ENCODE peak calls at places on chromosomes 2 and 18, in ten cellular contexts. One of them, this sample, is unnamed.

GRCh38 chr2:39128919-39129391 is 8.1 kb upstream of the SOS1 start:
- DNase-seq in A549: no peak
- DNase-seq in thyroid gland: no peak
- DNase-seq in suprapubic skin: no peak
- DNase-seq in sigmoid colon: no peak
- DNase-seq in HCT116: no peak
- DNase-seq in esophagus squamous epithelium: no peak
- DNase-seq in lower leg skin: no peak
- DNase-seq in uterus: no peak
- DNase-seq in heart left ventricle: no peak
- DNase-seq in this sample: no peak

GRCh38 chr2:196399736-196400691 is 228.6 kb upstream of the STK17B start:
- DNase-seq in A549: peak; percentile 76
- DNase-seq in thyroid gland: no peak
- DNase-seq in suprapubic skin: no peak
- DNase-seq in sigmoid colon: no peak
- DNase-seq in HCT116: peak; percentile 40
- DNase-seq in esophagus squamous epithelium: no peak
- DNase-seq in lower leg skin: no peak
- DNase-seq in uterus: no peak
- DNase-seq in heart left ventricle: no peak
- DNase-seq in this sample: peak; percentile 42

GRCh38 chr2:62071126-62071598 is 124.8 kb upstream of the B3GNT2 start:
- DNase-seq in A549: no peak
- DNase-seq in thyroid gland: no peak
- DNase-seq in suprapubic skin: no peak
- DNase-seq in sigmoid colon: no peak
- DNase-seq in HCT116: no peak
- DNase-seq in esophagus squamous epithelium: no peak
- DNase-seq in lower leg skin: no peak
- DNase-seq in uterus: no peak
- DNase-seq in heart left ventricle: no peak
- DNase-seq in this sample: no peak

GRCh38 chr2:206442854-206443734 is at the start of gene ADAM23:
- DNase-seq in A549: peak; percentile 54
- DNase-seq in thyroid gland: peak; percentile 5
- DNase-seq in suprapubic skin: no peak
- DNase-seq in sigmoid colon: no peak
- DNase-seq in HCT116: no peak
- DNase-seq in esophagus squamous epithelium: no peak
- DNase-seq in lower leg skin: no peak
- DNase-seq in uterus: peak; percentile 63
- DNase-seq in heart left ventricle: peak; percentile 75
- DNase-seq in this sample: peak; percentile 73

GRCh38 chr18:26868968-26869586 is 3.6 kb upstream of the AQP4 start:
- DNase-seq in A549: no peak
- DNase-seq in thyroid gland: no peak
- DNase-seq in suprapubic skin: no peak
- DNase-seq in sigmoid colon: no peak
- DNase-seq in HCT116: no peak
- DNase-seq in esophagus squamous epithelium: no peak
- DNase-seq in lower leg skin: no peak
- DNase-seq in uterus: no peak
- DNase-seq in heart left ventricle: no peak
- DNase-seq in this sample: no peak

GRCh38 chr18:62177271-62177670 is 9.6 kb downstream of the PIGN start:
- DNase-seq in A549: no peak
- DNase-seq in thyroid gland: no peak
- DNase-seq in suprapubic skin: no peak
- DNase-seq in sigmoid colon: no peak
- DNase-seq in HCT116: no peak
- DNase-seq in esophagus squamous epithelium: no peak
- DNase-seq in lower leg skin: no peak
- DNase-seq in uterus: no peak
- DNase-seq in heart left ventricle: no peak
- DNase-seq in this sample: no peak

GRCh38 chr18:24602156-24602555 is 141.7 kb downstream of the HRH4 start:
- DNase-seq in A549: no peak
- DNase-seq in thyroid gland: no peak
- DNase-seq in suprapubic skin: no peak
- DNase-seq in sigmoid colon: no peak
- DNase-seq in HCT116: no peak
- DNase-seq in esophagus squamous epithelium: no peak
- DNase-seq in lower leg skin: no peak
- DNase-seq in uterus: no peak
- DNase-seq in heart left ventricle: no peak
- DNase-seq in this sample: no peak

GRCh38 chr2:130975729-130976128 is 117.5 kb downstream of the FAM168B start:
- DNase-seq in A549: no peak
- DNase-seq in thyroid gland: no peak
- DNase-seq in suprapubic skin: no peak
- DNase-seq in sigmoid colon: no peak
- DNase-seq in HCT116: no peak
- DNase-seq in esophagus squamous epithelium: no peak
- DNase-seq in lower leg skin: no peak
- DNase-seq in uterus: no peak
- DNase-seq in heart left ventricle: no peak
- DNase-seq in this sample: no peak

GRCh38 chr2:14342313-14342712 is 290.2 kb upstream of the LRATD1 start:
- DNase-seq in A549: no peak
- DNase-seq in thyroid gland: no peak
- DNase-seq in suprapubic skin: no peak
- DNase-seq in sigmoid colon: no peak
- DNase-seq in HCT116: no peak
- DNase-seq in esophagus squamous epithelium: no peak
- DNase-seq in lower leg skin: no peak
- DNase-seq in uterus: no peak
- DNase-seq in heart left ventricle: no peak
- DNase-seq in this sample: no peak

GRCh38 chr2:20212459-20212870 is 12.5 kb downstream of the SDC1 start:
- DNase-seq in A549: no peak
- DNase-seq in thyroid gland: no peak
- DNase-seq in suprapubic skin: no peak
- DNase-seq in sigmoid colon: no peak
- DNase-seq in HCT116: no peak
- DNase-seq in esophagus squamous epithelium: no peak
- DNase-seq in lower leg skin: no peak
- DNase-seq in uterus: no peak
- DNase-seq in heart left ventricle: no peak
- DNase-seq in this sample: no peak

GRCh38 chr2:38532366-38532765 is 70.4 kb downstream of the HNRNPLL start:
- DNase-seq in A549: no peak
- DNase-seq in thyroid gland: no peak
- DNase-seq in suprapubic skin: no peak
- DNase-seq in sigmoid colon: no peak
- DNase-seq in HCT116: no peak
- DNase-seq in esophagus squamous epithelium: no peak
- DNase-seq in lower leg skin: no peak
- DNase-seq in uterus: no peak
- DNase-seq in heart left ventricle: no peak
- DNase-seq in this sample: no peak

GRCh38 chr2:100881629-100882028 is 61.7 kb downstream of the NPAS2 start:
- DNase-seq in A549: no peak
- DNase-seq in thyroid gland: no peak
- DNase-seq in suprapubic skin: no peak
- DNase-seq in sigmoid colon: no peak
- DNase-seq in HCT116: no peak
- DNase-seq in esophagus squamous epithelium: no peak
- DNase-seq in lower leg skin: peak; percentile 50
- DNase-seq in uterus: no peak
- DNase-seq in heart left ventricle: no peak
- DNase-seq in this sample: no peak

GRCh38 chr2:100884145-100884621 is 64.2 kb downstream of the NPAS2 start:
- DNase-seq in A549: no peak
- DNase-seq in thyroid gland: no peak
- DNase-seq in suprapubic skin: no peak
- DNase-seq in sigmoid colon: no peak
- DNase-seq in HCT116: no peak
- DNase-seq in esophagus squamous epithelium: no peak
- DNase-seq in lower leg skin: no peak
- DNase-seq in uterus: no peak
- DNase-seq in heart left ventricle: no peak
- DNase-seq in this sample: no peak

GRCh38 chr2:100880730-100881129 is 60.8 kb downstream of the NPAS2 start:
- DNase-seq in A549: no peak
- DNase-seq in thyroid gland: no peak
- DNase-seq in suprapubic skin: no peak
- DNase-seq in sigmoid colon: no peak
- DNase-seq in HCT116: no peak
- DNase-seq in esophagus squamous epithelium: no peak
- DNase-seq in lower leg skin: peak; percentile 74
- DNase-seq in uterus: no peak
- DNase-seq in heart left ventricle: no peak
- DNase-seq in this sample: no peak

GRCh38 chr2:100886054-100886453 is 66.1 kb downstream of the NPAS2 start:
- DNase-seq in A549: no peak
- DNase-seq in thyroid gland: no peak
- DNase-seq in suprapubic skin: no peak
- DNase-seq in sigmoid colon: no peak
- DNase-seq in HCT116: no peak
- DNase-seq in esophagus squamous epithelium: no peak
- DNase-seq in lower leg skin: peak; percentile 23
- DNase-seq in uterus: no peak
- DNase-seq in heart left ventricle: no peak
- DNase-seq in this sample: no peak

DNA sequence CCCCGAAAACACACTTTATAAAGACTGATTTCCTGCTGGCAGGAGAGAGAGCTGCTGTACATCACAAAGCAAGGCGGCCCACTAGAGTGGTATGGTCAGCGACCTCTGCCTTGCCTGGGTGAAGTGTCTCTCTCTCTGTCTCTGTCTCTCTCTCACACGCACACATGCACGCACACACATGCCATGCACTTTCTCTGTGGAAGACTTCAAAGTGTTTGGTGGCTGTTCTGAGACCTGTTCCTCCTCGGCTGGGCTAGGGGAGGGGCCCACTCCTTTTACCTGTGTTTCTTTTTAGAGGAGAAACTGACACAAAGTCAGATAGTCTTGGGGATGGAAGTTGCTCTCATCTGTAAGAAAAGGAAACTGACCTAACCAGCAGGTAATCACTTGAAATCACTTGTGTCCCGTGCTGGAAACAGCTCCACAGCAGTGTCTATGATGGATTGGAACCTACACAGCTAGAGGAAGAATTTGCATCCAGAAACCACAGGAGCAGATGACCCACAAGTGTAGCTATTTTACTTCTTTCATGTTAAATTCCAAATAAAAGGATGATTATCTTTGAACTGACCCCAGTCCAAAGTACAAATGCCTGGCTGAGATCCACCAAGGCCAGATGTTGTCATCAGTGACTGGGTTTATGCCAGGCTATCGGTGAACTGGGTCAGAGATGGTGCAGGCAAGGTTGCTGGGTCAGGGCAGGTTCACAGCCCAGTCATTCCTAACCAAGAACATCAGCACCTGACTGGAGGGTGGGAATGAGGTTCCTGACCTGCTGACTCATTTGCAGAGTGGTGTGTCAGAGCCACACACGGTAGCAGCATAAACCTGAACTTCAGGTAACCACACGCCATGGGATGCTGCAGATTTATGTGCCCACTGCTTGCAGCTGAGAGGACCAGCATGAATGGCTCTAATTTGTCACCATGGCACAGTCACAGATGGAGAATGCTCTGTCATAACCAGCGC is 63.0 kb downstream of the NPAS2 start:
- DNase-seq in A549: peak; percentile 68
- DNase-seq in thyroid gland: peak; percentile 21
- DNase-seq in suprapubic skin: no peak
- DNase-seq in sigmoid colon: no peak
- DNase-seq in HCT116: peak; percentile 51
- DNase-seq in esophagus squamous epithelium: no peak
- DNase-seq in lower leg skin: peak; percentile 71
- DNase-seq in uterus: no peak
- DNase-seq in heart left ventricle: no peak
- DNase-seq in this sample: no peak
- TF ChIP-seq POLR2A in A549: no peak
- TF ChIP-seq POLR2A in thyroid gland: no peak
- TF ChIP-seq POLR2A in suprapubic skin: no peak
- TF ChIP-seq POLR2A in sigmoid colon: no peak
- TF ChIP-seq POLR2A in HCT116: no peak
- TF ChIP-seq POLR2A in esophagus squamous epithelium: no peak
- TF ChIP-seq POLR2A in lower leg skin: no peak
- TF ChIP-seq POLR2A in uterus: no peak
- TF ChIP-seq POLR2A in heart left ventricle: no peak
- TF ChIP-seq POLR2A in this sample: no peak

DNA sequence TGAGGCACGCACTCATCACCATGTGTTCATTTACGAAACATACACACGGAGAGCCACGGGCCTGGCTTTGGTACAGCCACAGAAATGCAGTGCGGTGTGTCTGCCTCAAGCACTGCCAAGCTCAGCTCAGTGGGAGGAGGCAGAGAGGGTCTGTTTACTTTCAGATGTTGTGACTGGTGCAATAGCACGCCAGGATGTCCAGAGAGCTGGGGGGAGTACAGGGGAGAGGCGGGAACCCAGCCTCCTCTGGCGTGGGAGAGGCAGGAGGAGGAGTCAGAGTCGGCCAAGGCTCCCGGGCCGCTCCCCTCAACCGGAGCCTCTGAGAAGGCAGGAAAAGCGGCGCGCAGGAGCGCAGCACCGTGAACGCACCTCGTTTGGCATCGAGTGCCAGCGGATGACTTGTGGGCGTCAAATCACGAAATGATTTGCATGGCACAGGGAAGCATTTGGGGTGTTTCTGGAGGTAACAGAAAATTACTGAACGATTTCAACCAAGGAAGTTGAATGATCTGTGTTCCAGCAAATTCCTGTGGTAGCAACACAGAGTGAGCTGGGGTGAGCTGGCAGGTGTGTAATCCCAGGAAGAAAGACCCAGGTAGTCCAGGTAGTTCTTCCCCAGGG is 143.0 kb downstream of the ZNF516 start:
- DNase-seq in A549: peak; percentile 24
- DNase-seq in thyroid gland: peak; percentile 72
- DNase-seq in suprapubic skin: no peak
- DNase-seq in sigmoid colon: peak; percentile 98
- DNase-seq in HCT116: no peak
- DNase-seq in esophagus squamous epithelium: no peak
- DNase-seq in lower leg skin: peak; percentile 90
- DNase-seq in uterus: peak; percentile 92
- DNase-seq in heart left ventricle: peak; percentile 71
- DNase-seq in this sample: no peak
- TF ChIP-seq POLR2A in A549: no peak
- TF ChIP-seq POLR2A in thyroid gland: no peak
- TF ChIP-seq POLR2A in suprapubic skin: no peak
- TF ChIP-seq POLR2A in sigmoid colon: peak; percentile 34
- TF ChIP-seq POLR2A in HCT116: no peak
- TF ChIP-seq POLR2A in esophagus squamous epithelium: no peak
- TF ChIP-seq POLR2A in lower leg skin: no peak
- TF ChIP-seq POLR2A in uterus: peak; percentile 8
- TF ChIP-seq POLR2A in heart left ventricle: no peak
- TF ChIP-seq POLR2A in this sample: no peak

GRCh38 chr18:9707381-9708056 is 582 bp upstream of the RAB31 start:
- DNase-seq in A549: no peak
- DNase-seq in thyroid gland: no peak
- DNase-seq in suprapubic skin: peak; percentile 29
- DNase-seq in sigmoid colon: peak; percentile 78
- DNase-seq in HCT116: no peak
- DNase-seq in esophagus squamous epithelium: no peak
- DNase-seq in lower leg skin: peak; percentile 86
- DNase-seq in uterus: peak; percentile 45
- DNase-seq in heart left ventricle: no peak
- DNase-seq in this sample: no peak
- TF ChIP-seq POLR2A in A549: no peak
- TF ChIP-seq POLR2A in thyroid gland: no peak
- TF ChIP-seq POLR2A in suprapubic skin: no peak
- TF ChIP-seq POLR2A in sigmoid colon: peak; percentile 78
- TF ChIP-seq POLR2A in HCT116: no peak
- TF ChIP-seq POLR2A in esophagus squamous epithelium: no peak
- TF ChIP-seq POLR2A in lower leg skin: no peak
- TF ChIP-seq POLR2A in uterus: no peak
- TF ChIP-seq POLR2A in heart left ventricle: no peak
- TF ChIP-seq POLR2A in this sample: no peak

GRCh38 chr2:43081131-43081745 is 145.2 kb downstream of the ZFP36L2 start:
- DNase-seq in A549: no peak
- DNase-seq in thyroid gland: peak; percentile 83
- DNase-seq in suprapubic skin: no peak
- DNase-seq in sigmoid colon: peak; percentile 34
- DNase-seq in HCT116: no peak
- DNase-seq in esophagus squamous epithelium: no peak
- DNase-seq in lower leg skin: peak; percentile 77
- DNase-seq in uterus: no peak
- DNase-seq in heart left ventricle: no peak
- DNase-seq in this sample: no peak
- TF ChIP-seq POLR2A in A549: no peak
- TF ChIP-seq POLR2A in thyroid gland: no peak
- TF ChIP-seq POLR2A in suprapubic skin: no peak
- TF ChIP-seq POLR2A in sigmoid colon: no peak
- TF ChIP-seq POLR2A in HCT116: no peak
- TF ChIP-seq POLR2A in esophagus squamous epithelium: no peak
- TF ChIP-seq POLR2A in lower leg skin: no peak
- TF ChIP-seq POLR2A in uterus: no peak
- TF ChIP-seq POLR2A in heart left ventricle: no peak
- TF ChIP-seq POLR2A in this sample: no peak